ENCODE peak calls at places on chromosomes 16 and 17, in four cellular contexts. T, S, K and G are unnamed samples.

GRCh38 chr17:38908676-38909181 is 16.7 kb upstream of the LASP1NB start:
- DNase-seq in T (no peak), S (no peak), K (no peak), G (no peak)

GRCh38 chr16:16092925-16093624 is 130.2 kb downstream of the ABCC6 start:
- DNase-seq in T (no peak), S (peak; percentile 77), K (no peak), G (no peak)

GRCh38 chr17:63833741-63834373 is 6.4 kb upstream of the FTSJ3 start:
- DNase-seq in T (no peak), S (no peak), K (no peak), G (no peak)

GRCh38 chr16:89863741-89864391 is 9.5 kb upstream of the TCF25 start:
- DNase-seq in T (no peak), S (peak; percentile 40), K (no peak), G (peak; percentile 35)

GRCh38 chr17:79814624-79814965 is 17.7 kb upstream of the CBX8 start:
- DNase-seq in T (no peak), S (no peak), K (peak; percentile 76), G (no peak)

GRCh38 chr17:49916854-49917515 is 52.0 kb upstream of the DLX4 start:
- DNase-seq in T (no peak), S (no peak), K (no peak), G (peak; percentile 66)

GRCh38 chr17:49990921-49991320 is 4.1 kb downstream of the DLX3 start:
- DNase-seq in T (no peak), S (no peak), K (peak; percentile 19), G (no peak)

GRCh38 chr16:10100829-10101228 is 81.4 kb downstream of the GRIN2A start:
- DNase-seq in T (no peak), S (no peak), K (no peak), G (no peak)

GRCh38 chr17:64418506-64419339 is 28.1 kb upstream of the PECAM1 start:
- DNase-seq in T (peak; percentile 51), S (peak; percentile 74), K (no peak), G (peak; percentile 85)

GRCh38 chr17:68437979-68438877 is 19.1 kb downstream of the WIPI1 start:
- DNase-seq in T (no peak), S (peak; percentile 47), K (peak; percentile 51), G (no peak)

GRCh38 chr16:27228621-27229501 is 25.5 kb downstream of the KDM8 start:
- DNase-seq in T (no peak), S (no peak), K (no peak), G (no peak)

GRCh38 chr17:78883533-78884131 is 19.4 kb downstream of the CEP295NL start:
- DNase-seq in T (peak; percentile 87), S (peak; percentile 97), K (peak; percentile 85), G (peak; percentile 95)

GRCh38 chr17:67779098-67779672 is 46.1 kb upstream of the BPTF start:
- DNase-seq in T (peak; percentile 20), S (peak; percentile 61), K (peak; percentile 88), G (no peak)

GRCh38 chr17:48335858-48336500 is 94.0 kb downstream of the SKAP1 start:
- DNase-seq in T (peak; percentile 58), S (peak; percentile 71), K (no peak), G (peak; percentile 84)

GRCh38 chr16:11272484-11272883 is 945 bp downstream of the PRM3 start:
- DNase-seq in T (no peak), S (no peak), K (no peak), G (no peak)

GRCh38 chr16:4306439-4307214 is 9.2 kb upstream of the GLIS2 start:
- DNase-seq in T (no peak), S (no peak), K (peak; percentile 64), G (no peak)

GRCh38 chr16:15435216-15435864 is 952 bp downstream of the BMERB1 start:
- DNase-seq in T (no peak), S (no peak), K (no peak), G (no peak)

GRCh38 chr17:79776378-79777165 is 1.4 kb upstream of the CBX2 start:
- DNase-seq in T (no peak), S (no peak), K (no peak), G (no peak)

GRCh38 chr17:69433093-69433492 is 18.6 kb downstream of the MAP2K6 start:
- DNase-seq in T (no peak), S (no peak), K (no peak), G (no peak)

GRCh38 chr17:945672-946071 is 33.9 kb downstream of the NXN start:
- DNase-seq in T (no peak), S (no peak), K (no peak), G (no peak)

GRCh38 chr17:81923302-81924260 is 4.0 kb downstream of the MAFG start:
- DNase-seq in T (no peak), S (peak; percentile 72), K (peak; percentile 84), G (no peak)

GRCh38 chr17:54418467-54418866 is 482.2 kb upstream of the TOM1L1 start:
- DNase-seq in T (no peak), S (no peak), K (no peak), G (no peak)

GRCh38 chr17:59893617-59894100 is 738 bp downstream of the RPS6KB1 start:
- DNase-seq in T (peak; percentile 27), S (peak; percentile 8), K (no peak), G (peak; percentile 45)

GRCh38 chr17:49516190-49516589 is 21.1 kb downstream of the NGFR start:
- DNase-seq in T (no peak), S (no peak), K (no peak), G (no peak)

GRCh38 chr17:81960130-81960958 is 643 bp downstream of the NOTUM start:
- DNase-seq in T (no peak), S (no peak), K (peak; percentile 69), G (peak; percentile 53)

GRCh38 chr17:64984776-64985521 is 65.7 kb upstream of the LRRC37A3 start:
- DNase-seq in T (no peak), S (peak; percentile 23), K (no peak), G (peak; percentile 56)

GRCh38 chr17:30586818-30587595 is 109.8 kb downstream of the GOSR1 start:
- DNase-seq in T (no peak), S (peak; percentile 86), K (no peak), G (no peak)

GRCh38 chr17:34820166-34820920 is 140.9 kb downstream of the CCT6B start:
- DNase-seq in T (no peak), S (no peak), K (peak; percentile 59), G (no peak)

GRCh38 chr16:17469742-17470001 is 1.1 kb downstream of the XYLT1 start:
- DNase-seq in T (no peak), S (no peak), K (no peak), G (no peak)

GRCh38 chr16:17469011-17469741 is 1.6 kb downstream of the XYLT1 start:
- DNase-seq in T (no peak), S (peak; percentile 80), K (no peak), G (peak; percentile 37)

GRCh38 chr16:17471745-17472075 is 950 bp upstream of the XYLT1 start:
- DNase-seq in T (no peak), S (peak; percentile 67), K (no peak), G (peak; percentile 15)

GRCh38 chr16:17470002-17470870 is 524 bp downstream of the XYLT1 start:
- DNase-seq in T (no peak), S (no peak), K (no peak), G (no peak)

DNA sequence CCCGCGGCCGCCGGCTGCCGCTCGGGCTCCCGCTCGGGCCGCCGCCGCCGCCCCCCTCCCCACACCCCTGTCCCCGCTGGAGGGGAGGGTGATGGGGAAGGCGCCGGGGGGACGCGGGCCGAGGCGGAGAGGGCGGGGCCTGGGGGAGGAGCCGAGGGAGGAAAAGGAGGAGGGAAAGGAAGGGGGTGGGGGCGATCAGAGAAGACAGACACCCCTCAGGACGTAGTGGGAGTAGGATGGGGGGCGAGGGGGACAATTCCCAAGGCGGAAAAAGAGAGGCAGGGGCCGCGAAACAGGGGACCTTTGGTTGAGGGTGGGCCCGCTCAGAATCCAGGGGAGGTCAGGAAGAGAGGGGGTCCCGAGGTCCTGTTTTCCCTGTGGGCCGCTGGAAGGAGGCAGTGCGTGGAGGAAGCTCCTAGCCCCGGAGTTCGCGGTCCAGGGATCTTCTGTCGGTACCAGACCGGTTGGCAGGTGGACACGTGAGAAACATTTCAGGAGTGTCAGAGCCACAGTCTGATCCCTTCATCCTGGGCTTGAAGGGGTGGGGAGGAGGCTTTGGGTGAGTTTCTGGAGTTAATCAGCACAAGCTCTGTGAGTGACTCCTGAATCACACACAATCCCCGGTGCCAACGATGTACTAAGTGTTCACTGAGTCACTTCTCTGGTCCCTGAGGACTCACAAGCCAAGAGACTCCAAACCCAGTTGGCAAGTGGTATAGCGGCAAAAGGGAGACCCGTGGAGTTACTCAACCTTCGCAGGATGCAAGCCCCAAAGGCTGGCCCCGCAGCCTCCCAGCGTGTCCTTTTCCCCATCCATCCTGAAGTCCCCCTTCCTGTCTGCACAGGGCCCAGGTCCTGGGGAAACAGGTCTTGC is at the start of gene XYLT1:
- DNase-seq in T (no peak), S (peak; percentile 94), K (peak; percentile 71), G (peak; percentile 54)
- H3K23ac ChIP-seq in T (no peak within 1 kb of the TSS), S (peak within 1 kb of the TSS; percentile 44), K (no peak within 1 kb of the TSS), G (no peak within 1 kb of the TSS)

GRCh38 chr16:50280932-50281331 is 14.6 kb downstream of the ADCY7 start:
- DNase-seq in T (no peak), S (no peak), K (no peak), G (no peak)
- H3K9ac ChIP-seq in T (no peak overlapping the region), S (no peak overlapping the region), K (no peak overlapping the region), G (no peak overlapping the region)

DNA sequence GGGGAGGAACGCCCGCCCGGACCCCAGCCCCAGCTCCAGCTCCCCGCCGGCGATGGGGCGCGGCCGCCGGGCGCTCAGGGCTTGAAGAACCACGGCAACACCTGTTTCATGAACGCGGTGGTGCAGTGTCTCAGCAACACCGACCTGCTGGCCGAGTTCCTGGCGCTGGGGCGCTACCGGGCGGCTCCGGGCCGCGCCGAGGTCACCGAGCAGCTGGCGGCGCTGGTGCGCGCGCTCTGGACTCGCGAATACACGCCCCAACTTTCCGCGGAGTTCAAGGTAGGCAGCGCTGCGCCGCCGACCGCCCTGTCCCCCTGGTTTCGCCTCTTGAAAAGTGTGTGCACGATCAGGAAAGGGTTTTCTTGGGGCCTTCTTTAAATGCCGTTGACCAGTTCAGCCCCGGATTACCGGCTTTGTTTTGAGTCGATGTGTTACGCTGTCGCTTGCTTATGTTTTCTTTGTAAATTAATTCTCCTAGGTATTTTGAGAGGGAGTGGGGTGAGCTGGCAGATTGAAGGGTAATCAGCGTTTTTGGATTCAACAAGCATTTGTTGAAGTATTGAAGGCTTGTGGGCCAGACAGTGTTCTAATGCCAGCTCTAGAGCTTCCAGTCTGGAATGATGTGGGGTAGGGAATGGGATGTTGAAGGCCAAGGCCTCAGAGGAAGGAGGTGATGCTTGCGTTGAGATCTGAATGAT is 690 bp downstream of the USP43 start:
- DNase-seq in T (peak; percentile 27), S (no peak), K (peak; percentile 77), G (peak; percentile 45)
- H3K23ac ChIP-seq in T (no peak overlapping the region), S (no peak overlapping the region), K (no peak overlapping the region), G (no peak overlapping the region)

DNA sequence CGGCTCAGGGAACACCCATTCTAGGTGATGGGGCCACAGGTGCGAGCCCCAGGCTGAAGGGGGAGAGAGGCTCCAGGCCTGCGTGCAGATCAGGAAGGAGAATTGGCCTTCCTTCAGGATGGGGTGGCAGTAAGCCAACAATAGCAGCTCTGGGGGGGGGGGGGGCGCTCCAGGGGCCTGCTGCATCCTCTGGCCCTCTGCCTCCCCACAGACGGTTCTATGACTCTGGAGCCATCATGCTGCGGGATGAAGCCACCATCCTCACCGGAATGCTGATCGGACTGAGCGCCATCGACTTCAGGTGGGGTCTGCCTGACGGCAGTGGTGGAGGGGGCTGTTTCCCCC is 6.1 kb downstream of the RUNDC3A start:
- DNase-seq in T (no peak), S (no peak), K (peak; percentile 29), G (no peak)
- H3K9ac ChIP-seq in T (no peak overlapping the region), S (no peak overlapping the region), K (no peak overlapping the region), G (no peak overlapping the region)